ENCODE peak calls at places on chromosomes 4 and X, in five cellular contexts. H is CD4-positive, CD25-positive, alpha-beta regulatory T cell; J is fibroblast of pulmonary artery; L is RWPE2; I is IMR-90. M is an unnamed sample.

GRCh38 chr4:103046416-103047290 is 27.1 kb upstream of the SLC9B1 start:
- DNase-seq in H (peak; percentile 71), J (peak; percentile 68), L (no peak), I (peak; percentile 46), M (peak; percentile 32)

GRCh38 chrX:68721991-68722860 is 74.8 kb downstream of the STARD8 start:
- DNase-seq in H (no peak), J (no peak), L (no peak), I (no peak), M (no peak)

GRCh38 chrX:101659601-101660063 is at the start of gene ARMCX2:
- DNase-seq in H (no peak), J (peak; percentile 73), L (no peak), I (peak; percentile 69), M (no peak)

GRCh38 chrX:40099046-40099968 is 1.5 kb upstream of the BCOR start:
- DNase-seq in H (peak; percentile 68), J (no peak), L (no peak), I (no peak), M (no peak)

GRCh38 chr4:171812377-171813194 is 618 bp upstream of the GALNTL6 start:
- DNase-seq in H (no peak), J (no peak), L (no peak), I (no peak), M (no peak)

GRCh38 chr4:189305500-189305899 is 635.2 kb upstream of the FRG1 start:
- DNase-seq in H (no peak), J (no peak), L (no peak), I (no peak), M (no peak)

GRCh38 chrX:29090811-29091210 is 503.6 kb downstream of the IL1RAPL1 start:
- DNase-seq in H (no peak), J (peak; percentile 42), L (no peak), I (peak; percentile 29), M (no peak)

GRCh38 chrX:40153335-40154221 is 55.8 kb upstream of the BCOR start:
- DNase-seq in H (peak; percentile 53), J (peak; percentile 44), L (no peak), I (no peak), M (peak; percentile 67)

GRCh38 chr4:40453912-40454311 is 118.8 kb downstream of the CHRNA9 start:
- DNase-seq in H (no peak), J (no peak), L (no peak), I (no peak), M (no peak)

GRCh38 chr4:4269856-4270255 is 20.1 kb downstream of the LYAR start:
- DNase-seq in H (peak; percentile 73), J (peak; percentile 84), L (no peak), I (no peak), M (no peak)

GRCh38 chr4:187606581-187606980 is 389.0 kb upstream of the ZFP42 start:
- DNase-seq in H (peak; percentile 2), J (peak; percentile 69), L (no peak), I (peak; percentile 69), M (peak; percentile 36)

GRCh38 chr4:66572949-66573348 is 902.7 kb upstream of the EPHA5 start:
- DNase-seq in H (no peak), J (peak; percentile 84), L (no peak), I (peak; percentile 43), M (no peak)

GRCh38 chr4:86152454-86152853 is 207.4 kb downstream of the MAPK10 start:
- DNase-seq in H (no peak), J (no peak), L (no peak), I (no peak), M (no peak)

GRCh38 chrX:291411-291901 is 10.3 kb downstream of the PLCXD1 start:
- DNase-seq in H (no peak), J (no peak), L (peak; percentile 68), I (no peak), M (no peak)

GRCh38 chrX:146831994-146832393 is 17.4 kb upstream of the CXorf51A start:
- DNase-seq in H (no peak), J (no peak), L (no peak), I (no peak), M (no peak)

GRCh38 chr4:81562093-81562492 is 90.4 kb upstream of the RASGEF1B start:
- DNase-seq in H (peak; percentile 65), J (no peak), L (no peak), I (no peak), M (peak; percentile 15)

GRCh38 chr4:140326395-140326993 is 47.0 kb upstream of the SCOC start:
- DNase-seq in H (peak; percentile 13), J (peak; percentile 73), L (no peak), I (peak; percentile 65), M (peak; percentile 20)

GRCh38 chrX:110120025-110120424 is 117.1 kb downstream of the TMEM164 start:
- DNase-seq in H (no peak), J (no peak), L (no peak), I (no peak), M (no peak)

GRCh38 chr4:139734201-139734874 is 68.7 kb downstream of the MGST2 start:
- DNase-seq in H (no peak), J (peak; percentile 89), L (no peak), I (peak; percentile 65), M (peak; percentile 20)

GRCh38 chrX:57121162-57121741 is at the start of gene SPIN2B:
- DNase-seq in H (peak; percentile 89), J (peak; percentile 78), L (peak; percentile 69), I (peak; percentile 70), M (peak; percentile 87)

GRCh38 chr4:125277827-125278226 is 36.9 kb upstream of the FAT4 start:
- DNase-seq in H (no peak), J (no peak), L (no peak), I (no peak), M (no peak)

GRCh38 chrX:102085706-102086105 is 39.8 kb upstream of the TCEAL2 start:
- DNase-seq in H (peak; percentile 2), J (no peak), L (no peak), I (no peak), M (no peak)

DNA sequence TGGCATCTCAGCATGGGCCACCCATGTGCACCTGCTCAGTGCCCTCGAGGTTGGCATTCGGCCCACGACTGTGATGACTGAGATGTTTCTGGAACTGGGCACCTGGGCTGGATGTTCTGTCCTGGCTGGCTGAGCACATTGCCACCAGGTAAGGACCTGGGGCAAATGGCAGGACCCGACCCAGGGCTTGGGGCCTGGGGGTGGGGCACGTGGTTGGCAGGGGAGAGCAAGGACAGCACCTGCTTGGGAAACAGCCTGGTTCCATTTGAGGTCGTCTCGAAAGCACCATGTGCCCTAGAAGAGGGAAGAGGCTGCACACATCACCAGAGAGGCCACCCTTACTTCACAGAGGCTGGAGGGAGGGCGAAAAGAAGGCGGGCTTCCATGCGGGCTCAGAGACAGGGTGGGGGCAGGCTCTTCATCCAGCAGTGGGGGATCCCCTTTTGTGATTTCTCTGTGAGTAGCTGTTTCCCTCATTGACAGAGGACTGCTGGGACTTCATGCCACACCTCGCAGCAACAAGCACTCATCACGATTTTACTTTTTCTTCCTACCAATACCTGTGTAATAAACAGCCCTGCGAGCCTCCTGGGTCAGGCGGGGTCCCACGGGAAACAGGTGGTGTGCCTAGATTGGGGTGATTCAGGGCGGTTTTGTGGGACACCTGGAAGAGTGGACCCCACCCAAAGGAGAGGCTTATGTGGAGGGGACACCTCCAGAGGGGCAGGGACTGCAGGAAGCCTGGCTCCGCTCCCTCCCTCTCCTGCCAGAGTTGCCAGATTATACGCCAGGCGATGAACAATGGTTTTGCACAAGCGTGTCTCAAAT is 12.0 kb downstream of the TMEM187 start:
- DNase-seq in H (peak; percentile 59), J (no peak), L (no peak), I (no peak), M (no peak)
- H3K4me3 ChIP-seq in H (peak overlapping the region; percentile 15), J (no peak overlapping the region), L (no peak overlapping the region), I (no peak overlapping the region), M (peak overlapping the region; percentile 51)

DNA sequence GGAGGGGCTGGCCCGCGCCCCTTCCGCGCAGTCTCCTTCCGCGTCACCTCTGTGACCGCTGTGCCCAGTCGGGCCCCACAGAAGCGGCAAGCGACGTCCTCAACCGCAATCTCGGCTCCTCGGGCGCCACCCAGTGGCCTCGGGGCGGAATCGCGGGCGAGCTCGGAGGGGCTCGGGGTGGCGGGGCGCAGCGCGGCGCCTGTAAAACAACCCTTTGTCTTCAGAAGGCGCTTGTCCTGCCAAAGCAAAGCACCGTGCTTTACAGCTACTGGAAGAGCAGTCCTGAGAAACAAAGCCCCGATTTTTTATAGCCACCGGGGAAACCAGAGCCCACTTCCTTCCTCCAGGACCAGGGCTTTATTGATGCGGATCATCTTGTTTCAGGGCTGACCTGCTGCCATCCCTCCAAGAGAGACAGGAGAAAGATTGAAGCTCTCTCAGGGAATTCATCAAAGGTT is 37.3 kb upstream of the CDKN2AIP start:
- DNase-seq in H (peak; percentile 87), J (peak; percentile 74), L (no peak), I (peak; percentile 64), M (peak; percentile 75)
- H3K4me3 ChIP-seq in H (peak overlapping the region; percentile 91), J (peak overlapping the region; percentile 57), L (peak overlapping the region; percentile 31), I (peak overlapping the region; percentile 50), M (peak overlapping the region; percentile 54)

DNA sequence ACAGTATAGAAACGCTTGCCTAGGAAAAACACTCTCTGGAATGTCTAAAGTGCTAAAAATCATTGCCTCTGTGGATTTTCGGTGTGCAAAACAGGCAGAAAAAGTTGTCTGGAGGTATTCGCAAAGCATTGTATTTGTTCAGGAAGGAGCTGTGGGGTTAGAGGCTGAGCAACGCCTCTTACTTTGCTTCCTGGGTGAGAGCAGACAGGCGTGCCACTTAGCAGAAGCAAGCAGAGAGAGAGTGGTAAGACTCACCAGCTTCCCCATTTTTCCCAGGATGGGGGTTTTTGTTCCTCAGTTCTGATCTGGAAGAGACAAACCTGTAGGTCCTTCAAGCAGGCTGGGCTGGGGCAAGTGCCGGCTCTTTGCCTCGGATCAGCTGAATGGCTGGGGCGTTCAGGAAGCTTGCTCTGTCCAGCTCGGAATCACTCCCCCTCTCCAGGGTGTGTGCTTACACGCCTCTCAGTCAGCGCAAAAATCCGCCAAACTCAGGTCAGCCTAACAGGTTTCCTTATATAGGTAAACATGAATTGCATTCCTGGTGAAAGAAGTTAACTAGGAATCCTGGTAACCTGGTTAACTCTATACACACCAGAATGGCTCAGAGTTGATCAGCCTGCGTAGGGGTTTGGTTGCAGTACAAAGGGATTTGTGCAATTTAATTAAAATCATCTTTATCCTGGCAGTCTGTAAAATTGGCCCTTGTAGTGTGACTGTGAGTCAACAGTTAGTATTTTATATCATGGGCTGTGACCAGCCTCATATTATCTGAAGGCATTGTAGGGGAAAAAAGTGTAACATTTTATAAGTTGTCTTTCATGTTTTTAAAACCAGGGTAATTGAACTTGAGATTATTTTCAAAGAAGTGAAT is 213.1 kb upstream of the MID1 start:
- DNase-seq in H (no peak), J (no peak), L (peak; percentile 19), I (no peak), M (no peak)
- H3K4me3 ChIP-seq in H (no peak overlapping the region), J (no peak overlapping the region), L (peak overlapping the region; percentile 6), I (no peak overlapping the region), M (no peak overlapping the region)

DNA sequence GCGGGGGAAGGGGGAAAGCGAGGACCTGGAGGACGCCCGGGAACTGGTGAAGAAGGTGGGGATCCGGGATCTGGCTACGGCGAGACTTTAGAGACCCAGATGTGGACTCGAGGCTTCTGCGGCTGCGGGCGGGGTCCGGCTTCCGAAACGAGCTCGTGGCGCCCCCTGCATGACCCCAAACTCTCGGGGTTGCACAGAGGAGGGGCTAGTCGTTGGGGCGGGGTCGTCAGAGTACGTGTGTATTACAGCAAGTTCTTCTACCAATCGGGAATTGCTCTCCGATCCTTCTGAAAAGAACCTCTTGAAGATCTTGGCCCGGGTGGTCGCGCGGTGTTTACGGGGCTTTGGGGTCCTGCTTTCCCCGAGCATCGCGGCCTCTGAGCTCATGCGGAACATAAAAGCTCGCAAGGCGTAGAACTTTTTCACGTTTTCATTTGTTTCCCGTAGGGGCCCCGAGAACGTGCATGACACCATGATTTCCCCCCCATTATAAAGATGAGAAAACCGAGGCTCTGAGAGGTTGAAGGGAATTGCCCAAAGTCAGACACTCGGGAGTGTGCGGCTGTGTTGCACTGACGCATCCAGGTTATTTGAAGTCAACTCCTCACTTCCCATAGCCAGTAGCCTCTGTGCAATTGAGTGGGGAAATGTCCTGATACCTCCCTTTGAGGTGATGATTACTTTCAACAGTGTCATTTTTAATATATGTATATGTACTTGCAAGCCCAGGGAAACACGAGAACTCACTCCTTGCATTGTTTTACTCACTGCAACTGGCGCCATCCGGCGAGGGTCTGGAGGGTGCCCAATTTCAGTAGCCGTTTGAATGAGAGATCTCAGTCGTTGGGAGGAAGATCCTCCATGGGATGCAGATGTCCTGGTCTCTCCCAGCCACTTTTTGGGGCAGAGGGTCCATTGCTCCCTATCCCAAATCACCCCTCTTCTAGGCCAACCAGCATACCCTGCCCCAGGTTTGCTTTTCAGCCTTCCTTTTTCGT is at the start of gene BEND4:
- DNase-seq in H (no peak), J (no peak), L (no peak), I (no peak), M (peak; percentile 78)
- H3K4me3 ChIP-seq in H (no peak within 1 kb of the TSS), J (no peak within 1 kb of the TSS), L (peak within 1 kb of the TSS; percentile 28), I (peak within 1 kb of the TSS; percentile 38), M (peak within 1 kb of the TSS; percentile 64)

M was measured in Jurkat, Clone E6-1.